ENCODE peak calls at places on chromosome 18, in seven cellular contexts. U, J, K, Y, Q, I and O are unnamed samples. For H3K9me2, the result is how much of the 10 kb centered on the place peaks cover.

GRCh38 chr18:23220355-23220754 is 85.1 kb downstream of the CABLES1 start:
- DNase-seq in U (no peak), J (no peak), K (no peak), Y (no peak), Q (no peak), I (no peak), O (no peak)

GRCh38 chr18:23424616-23425015 is 28.5 kb upstream of the RIOK3 start:
- DNase-seq in U (no peak), J (no peak), K (no peak), Y (no peak), Q (no peak), I (no peak), O (no peak)

GRCh38 chr18:2853173-2853925 is 6.5 kb downstream of the EMILIN2 start:
- DNase-seq in U (no peak), J (no peak), K (no peak), Y (no peak), Q (no peak), I (no peak), O (no peak)

GRCh38 chr18:32072321-32072720 is 19.4 kb upstream of the RNF138 start:
- DNase-seq in U (peak), J (peak), K (peak), Y (peak), Q (no peak), I (no peak), O (no peak)

GRCh38 chr18:58263055-58263732 is 219.2 kb downstream of the NEDD4L start:
- DNase-seq in U (no peak), J (no peak), K (peak), Y (no peak), Q (peak), I (peak), O (peak)

GRCh38 chr18:67211646-67212045 is 304.9 kb downstream of the DSEL start:
- DNase-seq in U (no peak), J (no peak), K (no peak), Y (peak), Q (no peak), I (no peak), O (no peak)

GRCh38 chr18:72866901-72867701 is 686 bp downstream of the NETO1 start:
- DNase-seq in U (no peak), J (no peak), K (peak), Y (no peak), Q (no peak), I (no peak), O (no peak)

GRCh38 chr18:59900222-59901128 is 679 bp downstream of the PMAIP1 start:
- DNase-seq in U (peak), J (peak), K (peak), Y (peak), Q (no peak), I (no peak), O (peak)

GRCh38 chr18:29840101-29840500 is 1202.4 kb downstream of the DSC3 start:
- DNase-seq in U (no peak), J (no peak), K (no peak), Y (peak), Q (peak), I (no peak), O (peak)

GRCh38 chr18:43525149-43525548 is 247.9 kb upstream of the SYT4 start:
- DNase-seq in U (no peak), J (no peak), K (no peak), Y (no peak), Q (no peak), I (no peak), O (no peak)

GRCh38 chr18:74251297-74252031 is 40.3 kb downstream of the CYB5A start:
- DNase-seq in U (no peak), J (no peak), K (peak), Y (peak), Q (no peak), I (no peak), O (peak)

GRCh38 chr18:56235061-56235772 is 403.2 kb downstream of the TXNL1 start:
- DNase-seq in U (peak), J (peak), K (no peak), Y (no peak), Q (no peak), I (no peak), O (no peak)

GRCh38 chr18:69599377-69599776 is 198.7 kb downstream of the DOK6 start:
- DNase-seq in U (no peak), J (no peak), K (no peak), Y (no peak), Q (no peak), I (no peak), O (no peak)

GRCh38 chr18:58819051-58819450 is 45.6 kb upstream of the ZNF532 start:
- DNase-seq in U (peak), J (no peak), K (no peak), Y (no peak), Q (no peak), I (no peak), O (no peak)

GRCh38 chr18:59735269-59735860 is 38.1 kb upstream of the CCBE1 start:
- DNase-seq in U (no peak), J (no peak), K (no peak), Y (no peak), Q (no peak), I (no peak), O (no peak)

GRCh38 chr18:77107218-77107815 is 25.3 kb downstream of the MBP start:
- DNase-seq in U (no peak), J (no peak), K (no peak), Y (no peak), Q (no peak), I (no peak), O (no peak)
- H3K4me2 ChIP-seq in U (peak), J (peak), K (no peak), Y (peak), Q (no peak), I (no peak), O (no peak)

GRCh38 chr18:11747731-11748130 is 58.7 kb downstream of the GNAL start:
- DNase-seq in U (no peak), J (no peak), K (peak), Y (no peak), Q (no peak), I (no peak), O (no peak)

GRCh38 chr18:11750171-11750570 is 61.1 kb downstream of the GNAL start:
- DNase-seq in U (no peak), J (no peak), K (no peak), Y (no peak), Q (no peak), I (no peak), O (no peak)

GRCh38 chr18:11747286-11747685 is 58.2 kb downstream of the GNAL start:
- DNase-seq in U (no peak), J (no peak), K (no peak), Y (no peak), Q (no peak), I (no peak), O (no peak)

GRCh38 chr18:11750581-11751304 is 61.7 kb downstream of the GNAL start:
- DNase-seq in U (no peak), J (no peak), K (no peak), Y (no peak), Q (no peak), I (no peak), O (no peak)

GRCh38 chr18:11749305-11749704 is 60.2 kb downstream of the GNAL start:
- DNase-seq in U (no peak), J (no peak), K (no peak), Y (no peak), Q (no peak), I (no peak), O (no peak)
- H3K9me2 ChIP-seq in U (under half), J (under half), K (under half), Y (under half), Q (under half), I (under half), O (under half)

DNA sequence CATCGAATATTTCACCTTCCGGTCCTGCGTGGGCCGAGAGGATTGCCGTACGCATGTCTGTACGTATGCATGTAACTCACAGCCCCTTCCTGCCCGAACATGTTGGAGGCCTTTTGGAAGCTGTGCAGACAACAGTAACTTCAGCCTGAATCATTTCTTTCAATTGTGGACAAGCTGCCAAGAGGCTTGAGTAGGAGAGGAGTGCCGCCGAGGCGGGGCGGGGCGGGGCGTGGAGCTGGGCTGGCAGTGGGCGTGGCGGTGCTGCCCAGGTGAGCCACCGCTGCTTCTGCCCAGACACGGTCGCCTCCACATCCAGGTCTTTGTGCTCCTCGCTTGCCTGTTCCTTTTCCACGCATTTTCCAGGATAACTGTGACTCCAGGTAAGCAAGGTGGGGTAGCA is at the start of gene SERPINB5:
- DNase-seq in U (no peak), J (no peak), K (no peak), Y (no peak), Q (peak), I (peak), O (no peak)
- H3K4me2 ChIP-seq in U (no peak), J (no peak), K (no peak), Y (no peak), Q (peak), I (peak), O (no peak)

DNA sequence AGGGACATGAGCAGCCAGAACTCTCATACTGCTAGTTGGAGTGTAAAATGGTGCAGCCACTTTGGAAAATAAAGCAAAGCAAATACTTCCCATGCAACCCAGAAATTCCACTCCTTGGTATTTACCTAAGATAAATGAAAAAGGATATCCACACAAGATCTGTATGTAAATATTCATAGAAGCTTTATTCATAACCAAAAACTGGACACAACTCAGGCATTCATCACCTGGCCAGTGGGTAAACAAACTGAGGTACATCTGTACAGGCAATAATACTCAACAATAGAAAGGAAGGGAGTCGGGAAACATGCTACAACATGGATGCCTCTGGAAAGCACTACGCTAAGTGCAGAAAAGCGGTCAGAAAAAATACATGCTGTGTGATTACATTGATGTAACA is 2.5 kb upstream of the LOXHD1 start:
- DNase-seq in U (no peak), J (no peak), K (no peak), Y (no peak), Q (no peak), I (no peak), O (no peak)
- H3K9me2 ChIP-seq in U (under half), J (under half), K (under half), Y (under half), Q (under half), I (under half), O (under half)

GRCh38 chr18:79455261-79455660 is 59.5 kb downstream of the NFATC1 start:
- DNase-seq in U (no peak), J (no peak), K (no peak), Y (no peak), Q (no peak), I (no peak), O (no peak)

GRCh38 chr18:79456105-79456980 is 60.6 kb downstream of the NFATC1 start:
- DNase-seq in U (no peak), J (no peak), K (no peak), Y (no peak), Q (no peak), I (no peak), O (no peak)

GRCh38 chr18:79452190-79452990 is 56.7 kb downstream of the NFATC1 start:
- DNase-seq in U (no peak), J (no peak), K (no peak), Y (no peak), Q (no peak), I (no peak), O (no peak)

GRCh38 chr18:79452991-79453645 is 57.4 kb downstream of the NFATC1 start:
- DNase-seq in U (no peak), J (no peak), K (no peak), Y (no peak), Q (no peak), I (no peak), O (no peak)

GRCh38 chr18:79454034-79454735 is 58.5 kb downstream of the NFATC1 start:
- DNase-seq in U (no peak), J (no peak), K (no peak), Y (peak), Q (no peak), I (no peak), O (no peak)
- H3K4me2 ChIP-seq in U (no peak), J (no peak), K (no peak), Y (no peak), Q (no peak), I (no peak), O (no peak)

GRCh38 chr18:8034674-8035073 is 467.6 kb downstream of the PTPRM start:
- DNase-seq in U (no peak), J (no peak), K (no peak), Y (no peak), Q (no peak), I (no peak), O (no peak)

GRCh38 chr18:8030201-8030600 is 463.1 kb downstream of the PTPRM start:
- DNase-seq in U (no peak), J (no peak), K (no peak), Y (no peak), Q (no peak), I (no peak), O (no peak)

GRCh38 chr18:8029061-8029460 is 461.9 kb downstream of the PTPRM start:
- DNase-seq in U (no peak), J (no peak), K (peak), Y (no peak), Q (no peak), I (no peak), O (no peak)

GRCh38 chr18:8029731-8030130 is 462.6 kb downstream of the PTPRM start:
- DNase-seq in U (no peak), J (no peak), K (no peak), Y (no peak), Q (no peak), I (no peak), O (no peak)

DNA sequence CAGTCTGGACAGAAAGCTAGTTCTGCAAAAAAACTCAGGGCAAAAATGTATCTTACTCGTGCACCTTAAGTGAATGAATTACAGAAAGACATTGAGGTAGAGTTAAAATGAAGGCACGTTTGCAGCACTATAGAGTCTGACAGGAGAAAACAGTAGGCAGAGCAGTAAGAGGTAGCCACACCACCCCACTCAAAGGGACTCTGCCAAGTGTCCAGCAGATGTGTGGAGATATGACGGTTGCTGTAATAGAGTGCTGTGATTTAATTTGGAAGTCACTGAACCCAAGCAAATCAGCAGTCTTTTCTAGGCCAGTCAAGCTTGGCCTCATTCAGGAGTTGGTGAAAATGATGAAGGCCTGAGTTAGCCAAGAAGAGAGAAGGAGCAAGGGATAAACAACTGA is 464.4 kb downstream of the PTPRM start:
- DNase-seq in U (no peak), J (no peak), K (no peak), Y (no peak), Q (no peak), I (no peak), O (no peak)
- H3K9me2 ChIP-seq in U (under half), J (under half), K (under half), Y (under half), Q (under half), I (under half), O (under half)

DNA sequence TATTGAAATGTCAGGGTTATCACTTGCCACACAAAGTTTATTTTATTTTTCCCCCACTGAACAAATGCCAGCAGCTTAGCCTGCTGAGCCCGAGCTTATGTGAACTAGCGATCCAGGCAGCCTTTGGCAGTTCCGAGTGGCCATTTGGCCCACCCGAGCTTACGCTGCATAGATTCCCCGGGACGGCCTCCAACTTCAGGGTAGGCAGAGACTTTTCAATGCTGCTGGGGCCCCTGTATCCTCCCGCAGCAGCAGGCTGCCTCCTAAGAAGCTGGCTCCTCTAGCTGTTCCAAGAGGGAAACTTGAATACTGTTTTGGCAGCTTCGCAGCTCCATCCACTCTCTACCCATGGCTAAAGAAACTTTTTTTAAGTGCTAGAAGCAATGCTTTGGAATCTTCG is 295.2 kb downstream of the SS18 start:
- DNase-seq in U (no peak), J (no peak), K (no peak), Y (peak), Q (no peak), I (no peak), O (no peak)
- H3K4me2 ChIP-seq in U (no peak), J (no peak), K (no peak), Y (peak), Q (no peak), I (no peak), O (no peak)

GRCh38 chr18:7608174-7608550 is 41.0 kb downstream of the PTPRM start:
- DNase-seq in U (no peak), J (no peak), K (no peak), Y (peak), Q (no peak), I (no peak), O (no peak)

GRCh38 chr18:7609617-7610016 is 42.5 kb downstream of the PTPRM start:
- DNase-seq in U (no peak), J (no peak), K (no peak), Y (peak), Q (no peak), I (no peak), O (no peak)

GRCh38 chr18:7608798-7609197 is 41.7 kb downstream of the PTPRM start:
- DNase-seq in U (no peak), J (no peak), K (no peak), Y (peak), Q (no peak), I (no peak), O (no peak)

GRCh38 chr18:7605705-7606104 is 38.6 kb downstream of the PTPRM start:
- DNase-seq in U (no peak), J (no peak), K (peak), Y (no peak), Q (no peak), I (no peak), O (no peak)

DNA sequence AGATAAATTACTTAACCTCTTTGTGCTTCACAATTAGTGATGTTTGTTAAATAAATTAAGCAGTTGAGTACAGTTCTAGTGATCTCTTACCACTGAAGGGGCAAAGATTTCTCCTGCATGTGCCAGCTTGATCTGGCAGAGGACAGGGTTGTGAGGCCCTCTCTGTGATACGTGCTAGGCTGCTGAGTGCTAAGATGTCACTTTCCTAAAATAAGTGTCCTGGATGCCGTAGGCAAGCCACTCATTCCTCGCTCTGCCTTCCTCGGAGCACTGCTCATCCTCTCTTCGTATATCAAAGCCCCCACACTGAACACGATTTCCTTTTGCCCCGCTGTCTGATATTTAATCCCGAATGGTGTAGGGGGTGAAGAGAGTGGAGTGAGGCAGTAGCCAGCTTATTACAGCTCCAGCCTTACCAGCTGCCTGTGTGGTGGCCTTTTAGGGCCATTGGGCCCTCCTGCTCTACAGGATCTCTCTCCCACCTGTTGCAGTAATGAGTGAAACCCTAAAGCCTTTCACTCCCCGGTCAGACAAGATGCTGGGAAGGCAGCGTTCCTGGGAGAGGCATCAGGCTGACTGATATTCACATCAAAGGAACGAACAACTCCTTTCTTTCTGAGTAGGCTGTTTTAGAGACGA is 40.5 kb downstream of the PTPRM start:
- DNase-seq in U (no peak), J (no peak), K (no peak), Y (no peak), Q (no peak), I (no peak), O (no peak)
- H3K9me2 ChIP-seq in U (under half), J (under half), K (under half), Y (under half), Q (under half), I (under half), O (under half)

GRCh38 chr18:36327352-36328316 is 30.1 kb downstream of the FHOD3 start:
- DNase-seq in U (no peak), J (no peak), K (no peak), Y (no peak), Q (no peak), I (no peak), O (peak)
- H3K4me2 ChIP-seq in U (no peak), J (no peak), K (no peak), Y (no peak), Q (no peak), I (no peak), O (no peak)